ENCODE peak calls at places on chromosomes 1 and 21, in seven cellular contexts. N, M, C, U, F, G and K are unnamed samples.

GRCh38 chr1:108708726-108709660 is 3.7 kb upstream of the FNDC7 start:
- DNase-seq in N (no peak), M (no peak), C (no peak), U (no peak), F (no peak), G (no peak), K (no peak)

GRCh38 chr21:39479164-39479563 is 27.4 kb downstream of the SH3BGR start:
- DNase-seq in N (no peak), M (no peak), C (no peak), U (no peak), F (no peak), G (no peak), K (no peak)

GRCh38 chr1:21764615-21765423 is 18.1 kb downstream of the USP48 start:
- DNase-seq in N (peak), M (peak), C (no peak), U (no peak), F (peak), G (peak), K (peak)

GRCh38 chr1:153741946-153742345 is 14.1 kb downstream of the INTS3 start:
- DNase-seq in N (no peak), M (no peak), C (no peak), U (no peak), F (no peak), G (no peak), K (no peak)

GRCh38 chr1:230781596-230781995 is 34.4 kb downstream of the CAPN9 start:
- DNase-seq in N (no peak), M (no peak), C (no peak), U (no peak), F (peak), G (no peak), K (no peak)

GRCh38 chr21:44958471-44959191 is 18.8 kb downstream of the SLX9 start:
- DNase-seq in N (peak), M (peak), C (no peak), U (no peak), F (peak), G (peak), K (peak)

GRCh38 chr1:5403935-5404334 is 588.3 kb downstream of the NPHP4 start:
- DNase-seq in N (no peak), M (no peak), C (no peak), U (no peak), F (no peak), G (no peak), K (no peak)

GRCh38 chr1:27994060-27994459 is 34.3 kb downstream of the XKR8 start:
- DNase-seq in N (no peak), M (no peak), C (no peak), U (no peak), F (no peak), G (no peak), K (no peak)

GRCh38 chr1:206923009-206923960 is 1.5 kb upstream of the FCMR start:
- DNase-seq in N (no peak), M (no peak), C (peak), U (no peak), F (no peak), G (peak), K (no peak)

GRCh38 chr1:207797229-207797973 is 45.5 kb downstream of the CD46 start:
- DNase-seq in N (peak), M (peak), C (no peak), U (peak), F (peak), G (peak), K (peak)

GRCh38 chr1:209246660-209247059 is 336.9 kb upstream of the CAMK1G start:
- DNase-seq in N (no peak), M (no peak), C (no peak), U (no peak), F (peak), G (no peak), K (peak)

GRCh38 chr1:207893737-207894582 is 17.0 kb downstream of the CD34 start:
- DNase-seq in N (no peak), M (no peak), C (no peak), U (no peak), F (no peak), G (no peak), K (no peak)

GRCh38 chr1:202656951-202657646 is 53.2 kb downstream of the SYT2 start:
- DNase-seq in N (no peak), M (no peak), C (no peak), U (peak), F (peak), G (no peak), K (peak)

GRCh38 chr21:41289431-41289830 is 27.2 kb upstream of the FAM3B start:
- DNase-seq in N (no peak), M (no peak), C (no peak), U (peak), F (peak), G (no peak), K (no peak)

GRCh38 chr1:200433586-200433985 is 23.8 kb upstream of the ZNF281 start:
- DNase-seq in N (no peak), M (no peak), C (no peak), U (no peak), F (no peak), G (no peak), K (no peak)

GRCh38 chr1:12552111-12552888 is 65.7 kb downstream of the DHRS3 start:
- DNase-seq in N (no peak), M (no peak), C (no peak), U (no peak), F (no peak), G (no peak), K (no peak)

GRCh38 chr21:42021751-42022430 is 11.7 kb upstream of the ZBTB21 start:
- DNase-seq in N (no peak), M (no peak), C (no peak), U (no peak), F (no peak), G (no peak), K (no peak)

GRCh38 chr1:192639607-192640368 is 3.8 kb downstream of the RGS13 start:
- DNase-seq in N (no peak), M (no peak), C (no peak), U (no peak), F (peak), G (no peak), K (peak)

DNA sequence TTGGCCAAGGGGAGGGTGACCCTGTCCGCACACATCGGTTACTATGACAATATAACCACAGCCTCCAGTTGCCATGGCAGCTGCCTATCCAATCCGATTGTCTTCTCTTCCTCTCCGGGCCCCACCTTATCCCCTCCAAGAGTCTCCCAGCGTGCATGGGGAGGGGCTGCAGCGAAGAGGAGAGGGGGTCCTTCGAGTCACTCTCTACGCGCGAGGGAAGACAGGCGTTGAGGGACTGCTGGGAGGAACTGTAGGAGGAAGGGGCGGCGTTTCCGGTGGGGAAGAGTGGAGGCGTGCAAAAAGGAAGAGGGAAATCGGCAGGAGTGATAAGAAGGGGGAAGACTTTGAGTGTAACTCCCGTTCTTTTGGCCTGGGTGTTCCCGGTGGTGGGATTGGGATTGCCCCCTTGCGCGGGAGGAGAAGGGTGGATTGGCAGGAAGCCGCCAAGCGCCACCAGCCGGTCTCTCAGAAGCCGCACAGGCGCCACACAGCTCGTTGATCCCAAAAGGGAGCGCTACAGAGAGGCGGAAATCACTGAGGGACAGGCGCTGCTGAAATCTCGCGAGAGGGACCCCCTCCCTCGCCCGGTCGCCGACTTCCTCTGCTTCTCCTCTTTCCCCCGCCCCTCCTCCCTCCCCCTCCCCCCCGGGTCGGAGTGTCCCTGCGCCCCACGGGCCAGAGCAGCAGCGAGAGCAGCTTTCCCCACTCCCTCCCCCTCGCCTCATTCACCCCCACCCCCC is 381 bp upstream of the SMG7 start:
- DNase-seq in N (peak), M (peak), C (peak), U (peak), F (peak), G (peak), K (peak)
- TF ChIP-seq POLR2A in N (no peak), M (no peak), C (no peak), U (peak), F (no peak), G (no peak), K (peak)

DNA sequence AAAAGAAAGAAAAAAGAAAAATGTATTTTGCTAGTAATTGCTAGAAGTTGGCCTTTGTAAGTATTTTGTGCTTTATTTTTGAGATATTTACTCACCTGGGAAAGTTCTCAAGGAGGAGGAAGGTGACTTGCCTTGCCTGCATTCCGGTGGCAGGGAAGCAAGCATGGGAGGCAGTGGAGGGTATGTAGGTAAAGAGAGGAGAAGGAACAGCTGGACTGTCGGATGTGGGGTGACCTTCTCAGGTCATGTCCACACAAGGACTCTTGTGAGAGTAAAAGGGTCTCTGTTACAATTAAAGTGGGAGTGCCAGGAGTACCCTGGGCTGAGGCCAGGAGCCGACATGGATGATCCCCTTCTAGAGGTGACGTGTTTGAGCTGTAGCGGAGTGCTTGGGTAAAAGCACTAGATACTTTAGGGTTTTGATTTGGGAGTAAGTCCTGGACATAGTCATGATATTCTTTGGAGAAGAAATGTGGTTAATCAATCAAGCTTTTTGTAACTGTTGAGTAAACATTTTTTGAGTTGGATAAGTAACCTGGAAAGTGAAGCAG is 25.1 kb downstream of the UBE4B start:
- DNase-seq in N (no peak), M (no peak), C (no peak), U (no peak), F (no peak), G (no peak), K (no peak)
- TF ChIP-seq POLR2A in N (no peak), M (no peak), C (no peak), U (no peak), F (no peak), G (no peak), K (no peak)

GRCh38 chr1:111346089-111346885 is 55.6 kb downstream of the CHIA start:
- DNase-seq in N (peak), M (peak), C (peak), U (peak), F (peak), G (peak), K (peak)
- TF ChIP-seq POLR2A in N (peak), M (no peak), C (no peak), U (peak), F (no peak), G (no peak), K (no peak)

GRCh38 chr1:212791261-212791675 is 309 bp downstream of the NSL1 start:
- DNase-seq in N (no peak), M (no peak), C (peak), U (no peak), F (peak), G (no peak), K (peak)

GRCh38 chr1:212794561-212795014 is 2.9 kb downstream of the TATDN3 start:
- DNase-seq in N (no peak), M (no peak), C (peak), U (peak), F (no peak), G (no peak), K (no peak)

GRCh38 chr1:212792396-212792908 is 758 bp downstream of the TATDN3 start:
- DNase-seq in N (no peak), M (no peak), C (no peak), U (no peak), F (no peak), G (no peak), K (no peak)

GRCh38 chr1:212797681-212798080 is 6.0 kb downstream of the TATDN3 start:
- DNase-seq in N (no peak), M (no peak), C (no peak), U (no peak), F (peak), G (no peak), K (no peak)

DNA sequence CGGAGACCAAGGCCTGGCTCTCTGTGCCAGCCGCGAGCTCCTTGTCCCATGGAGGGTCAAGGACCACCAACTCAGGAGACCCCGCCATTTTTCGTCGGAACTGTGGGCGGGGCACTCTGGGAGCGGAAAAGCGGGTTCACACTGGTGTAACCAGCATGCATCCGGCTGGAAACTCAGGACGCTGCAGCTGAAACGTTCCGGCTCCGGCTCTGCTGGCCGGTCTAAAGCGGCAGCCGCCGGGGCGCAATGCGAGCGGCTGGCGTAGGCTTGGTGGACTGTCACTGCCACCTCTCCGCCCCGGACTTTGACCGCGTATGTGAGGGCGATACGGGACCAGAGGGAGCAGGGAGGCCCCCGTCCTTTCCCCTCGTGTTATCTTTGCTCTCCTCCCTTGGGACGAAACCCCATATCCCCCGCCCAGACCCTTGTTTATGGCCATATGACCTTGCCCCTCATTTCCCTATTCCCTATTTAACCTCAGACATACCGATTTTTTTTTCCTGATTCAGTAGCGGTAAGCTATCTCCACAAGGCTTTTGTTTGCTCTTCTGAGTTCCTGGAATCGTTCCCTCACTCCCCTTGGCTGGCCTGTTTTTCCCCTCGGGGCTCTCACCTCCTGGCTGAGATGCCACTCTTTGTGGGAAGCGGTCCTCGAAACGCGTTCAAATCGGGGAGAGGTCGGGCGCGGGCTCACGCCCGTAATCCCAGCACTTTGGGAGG is at the start of the genes NSL1 and TATDN3:
- DNase-seq in N (peak), M (peak), C (peak), U (peak), F (peak), G (peak), K (peak)
- TF ChIP-seq POLR2A in N (peak), M (peak), C (peak), U (peak), F (peak), G (peak), K (peak)

DNA sequence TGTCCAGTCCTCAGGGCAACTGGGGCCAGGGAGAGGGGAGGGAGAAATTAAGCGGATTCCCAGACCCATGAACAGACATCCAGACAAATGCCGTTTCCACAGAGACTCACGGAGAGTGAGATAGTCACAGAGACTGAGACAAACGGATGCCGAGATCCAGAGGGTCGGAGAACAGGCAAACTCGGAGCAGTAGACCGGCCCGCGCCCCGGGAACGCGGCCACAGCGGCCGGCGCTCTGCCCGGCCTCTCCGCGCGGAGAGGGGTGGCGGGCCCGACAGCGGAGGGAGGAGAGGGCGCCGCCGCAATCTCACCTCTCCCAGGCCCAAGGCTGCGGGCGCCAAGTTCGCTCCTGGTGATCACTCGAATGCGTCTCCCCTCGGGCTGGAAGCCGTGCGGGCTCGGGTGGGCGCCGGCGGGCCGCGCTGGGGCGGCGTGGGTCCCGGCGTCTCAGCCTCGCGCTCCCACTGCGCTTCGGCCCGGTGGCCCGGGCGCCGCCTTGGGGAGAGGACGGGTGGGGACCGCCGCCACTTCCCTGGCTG is 796 bp upstream of the FOXD2 start:
- DNase-seq in N (no peak), M (no peak), C (no peak), U (no peak), F (peak), G (no peak), K (peak)
- TF ChIP-seq POLR2A in N (no peak), M (no peak), C (no peak), U (no peak), F (no peak), G (no peak), K (no peak)